ENCODE peak calls at places on chromosome 7, in four cellular contexts. One of them, this sample, is unnamed. For H3K9me3, the result is how much of the 10 kb centered on the place peaks cover.

GRCh38 chr7:140275069-140275961 is 98.5 kb upstream of the KDM7A start:
- DNase-seq in IMR-90: no peak
- DNase-seq in tibial artery: peak
- DNase-seq in thyroid gland: no peak
- DNase-seq in this sample: no peak

GRCh38 chr7:22726345-22726848 is 603 bp upstream of the IL6 start:
- DNase-seq in IMR-90: peak
- DNase-seq in tibial artery: peak
- DNase-seq in thyroid gland: peak
- DNase-seq in this sample: peak

GRCh38 chr7:97064972-97065587 is 40.4 kb upstream of the DLX5 start:
- DNase-seq in IMR-90: peak
- DNase-seq in tibial artery: no peak
- DNase-seq in thyroid gland: peak
- DNase-seq in this sample: no peak

GRCh38 chr7:14191686-14192098 is 202.2 kb upstream of the ETV1 start:
- DNase-seq in IMR-90: peak
- DNase-seq in tibial artery: no peak
- DNase-seq in thyroid gland: no peak
- DNase-seq in this sample: no peak

GRCh38 chr7:516606-517456 is 2.8 kb downstream of the PDGFA start:
- DNase-seq in IMR-90: peak
- DNase-seq in tibial artery: peak
- DNase-seq in thyroid gland: peak
- DNase-seq in this sample: no peak

GRCh38 chr7:26429168-26429567 is 137.5 kb downstream of the SNX10 start:
- DNase-seq in IMR-90: no peak
- DNase-seq in tibial artery: no peak
- DNase-seq in thyroid gland: no peak
- DNase-seq in this sample: no peak

GRCh38 chr7:86926732-86927131 is 132.7 kb downstream of the ELAPOR2 start:
- DNase-seq in IMR-90: peak
- DNase-seq in tibial artery: no peak
- DNase-seq in thyroid gland: peak
- DNase-seq in this sample: peak

GRCh38 chr7:93231264-93231663 is 902 bp upstream of the VPS50 start:
- DNase-seq in IMR-90: no peak
- DNase-seq in tibial artery: no peak
- DNase-seq in thyroid gland: no peak
- DNase-seq in this sample: no peak

GRCh38 chr7:159211540-159212182 is 67.0 kb upstream of the VIPR2 start:
- DNase-seq in IMR-90: no peak
- DNase-seq in tibial artery: no peak
- DNase-seq in thyroid gland: no peak
- DNase-seq in this sample: no peak

GRCh38 chr7:148906707-148907498 is 22.8 kb upstream of the EZH2 start:
- DNase-seq in IMR-90: no peak
- DNase-seq in tibial artery: no peak
- DNase-seq in thyroid gland: no peak
- DNase-seq in this sample: no peak

GRCh38 chr7:13282377-13282980 is 595.0 kb downstream of the ARL4A start:
- DNase-seq in IMR-90: peak
- DNase-seq in tibial artery: no peak
- DNase-seq in thyroid gland: no peak
- DNase-seq in this sample: no peak

GRCh38 chr7:158631574-158632195 is 44.1 kb upstream of the PTPRN2 start:
- DNase-seq in IMR-90: no peak
- DNase-seq in tibial artery: no peak
- DNase-seq in thyroid gland: no peak
- DNase-seq in this sample: no peak

GRCh38 chr7:88306590-88307048 is at the start of gene STEAP4:
- DNase-seq in IMR-90: peak
- DNase-seq in tibial artery: peak
- DNase-seq in thyroid gland: peak
- DNase-seq in this sample: no peak

GRCh38 chr7:80611353-80611752 is 27.1 kb upstream of the CD36 start:
- DNase-seq in IMR-90: no peak
- DNase-seq in tibial artery: no peak
- DNase-seq in thyroid gland: no peak
- DNase-seq in this sample: no peak

GRCh38 chr7:142811154-142811737 is 40.5 kb downstream of the PRSS2 start:
- DNase-seq in IMR-90: peak
- DNase-seq in tibial artery: no peak
- DNase-seq in thyroid gland: no peak
- DNase-seq in this sample: no peak

DNA sequence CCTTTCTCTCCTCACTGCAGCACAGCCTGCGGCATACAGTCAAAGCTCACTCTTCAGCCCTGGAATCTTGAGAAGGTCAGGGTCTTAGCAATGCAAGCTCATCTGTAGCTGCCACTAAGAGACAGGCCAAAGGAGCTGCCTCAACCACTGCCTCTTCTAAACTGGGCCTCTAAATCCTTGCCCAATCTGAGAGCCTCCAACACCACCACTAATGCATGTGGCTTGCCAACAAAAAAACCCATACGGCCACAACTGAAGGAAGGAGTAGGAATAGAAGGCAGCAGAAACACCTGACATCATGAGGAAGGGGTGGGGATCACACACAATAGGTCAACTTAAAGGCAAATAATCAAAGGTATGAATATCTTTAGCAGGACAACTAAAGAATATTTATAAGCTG is 183.8 kb downstream of the SRPK2 start:
- DNase-seq in IMR-90: no peak
- DNase-seq in tibial artery: no peak
- DNase-seq in thyroid gland: no peak
- DNase-seq in this sample: no peak
- TF ChIP-seq CTCF in IMR-90: no peak
- TF ChIP-seq CTCF in tibial artery: no peak
- TF ChIP-seq CTCF in thyroid gland: no peak
- TF ChIP-seq CTCF in this sample: no peak

GRCh38 chr7:71132521-71133231 is 732 bp downstream of the GALNT17 start:
- DNase-seq in IMR-90: no peak
- DNase-seq in tibial artery: no peak
- DNase-seq in thyroid gland: peak
- DNase-seq in this sample: no peak
- H3K27ac ChIP-seq in IMR-90: no peak
- H3K27ac ChIP-seq in tibial artery: peak
- H3K27ac ChIP-seq in thyroid gland: no peak
- H3K27ac ChIP-seq in this sample: no peak

GRCh38 chr7:77339726-77340125 is 76.4 kb downstream of the GSAP start:
- DNase-seq in IMR-90: no peak
- DNase-seq in tibial artery: no peak
- DNase-seq in thyroid gland: no peak
- DNase-seq in this sample: no peak
- H3K9me3 ChIP-seq in IMR-90: under half
- H3K9me3 ChIP-seq in tibial artery: under half
- H3K9me3 ChIP-seq in thyroid gland: under half
- H3K9me3 ChIP-seq in this sample: under half

DNA sequence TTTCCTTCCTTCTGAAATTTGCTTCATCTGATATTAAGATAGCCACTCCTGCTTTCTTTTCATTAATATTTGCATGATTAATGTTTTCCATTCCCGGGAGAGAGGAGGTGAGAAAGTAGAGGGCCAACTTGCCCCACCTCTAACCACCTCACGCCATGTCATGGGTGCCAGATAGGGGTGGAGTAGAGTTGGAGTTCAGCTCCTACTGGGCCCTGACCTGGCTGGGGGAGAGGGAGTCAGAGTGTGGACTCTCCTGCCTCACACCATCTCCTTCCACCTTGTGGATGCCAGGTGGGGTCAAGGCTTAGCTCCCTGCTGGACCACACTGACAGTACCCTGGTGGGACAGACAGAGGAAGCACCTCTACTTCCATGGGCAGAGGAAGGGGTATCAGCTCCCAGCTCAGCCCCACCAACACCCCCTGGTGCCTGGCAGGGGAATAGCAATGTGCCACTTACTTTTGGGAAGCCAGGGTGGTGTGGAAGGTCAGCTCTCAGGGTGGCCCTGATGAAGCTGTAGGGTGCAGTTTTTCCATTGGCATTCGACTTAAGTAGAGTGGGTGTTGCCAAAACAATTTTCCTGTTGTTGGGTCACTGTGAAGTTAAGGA is 28.0 kb downstream of the CHST12 start:
- DNase-seq in IMR-90: no peak
- DNase-seq in tibial artery: no peak
- DNase-seq in thyroid gland: no peak
- DNase-seq in this sample: peak
- TF ChIP-seq CTCF in IMR-90: peak
- TF ChIP-seq CTCF in tibial artery: peak
- TF ChIP-seq CTCF in thyroid gland: no peak
- TF ChIP-seq CTCF in this sample: peak

GRCh38 chr7:25389489-25390106 is 161.3 kb upstream of the NPVF start:
- DNase-seq in IMR-90: peak
- DNase-seq in tibial artery: no peak
- DNase-seq in thyroid gland: no peak
- DNase-seq in this sample: no peak

GRCh38 chr7:25396661-25397060 is 168.4 kb upstream of the NPVF start:
- DNase-seq in IMR-90: no peak
- DNase-seq in tibial artery: no peak
- DNase-seq in thyroid gland: peak
- DNase-seq in this sample: no peak

GRCh38 chr7:25395976-25396375 is 167.7 kb upstream of the NPVF start:
- DNase-seq in IMR-90: no peak
- DNase-seq in tibial artery: no peak
- DNase-seq in thyroid gland: no peak
- DNase-seq in this sample: no peak

GRCh38 chr7:25391295-25391861 is 163.1 kb upstream of the NPVF start:
- DNase-seq in IMR-90: peak
- DNase-seq in tibial artery: no peak
- DNase-seq in thyroid gland: no peak
- DNase-seq in this sample: no peak

DNA sequence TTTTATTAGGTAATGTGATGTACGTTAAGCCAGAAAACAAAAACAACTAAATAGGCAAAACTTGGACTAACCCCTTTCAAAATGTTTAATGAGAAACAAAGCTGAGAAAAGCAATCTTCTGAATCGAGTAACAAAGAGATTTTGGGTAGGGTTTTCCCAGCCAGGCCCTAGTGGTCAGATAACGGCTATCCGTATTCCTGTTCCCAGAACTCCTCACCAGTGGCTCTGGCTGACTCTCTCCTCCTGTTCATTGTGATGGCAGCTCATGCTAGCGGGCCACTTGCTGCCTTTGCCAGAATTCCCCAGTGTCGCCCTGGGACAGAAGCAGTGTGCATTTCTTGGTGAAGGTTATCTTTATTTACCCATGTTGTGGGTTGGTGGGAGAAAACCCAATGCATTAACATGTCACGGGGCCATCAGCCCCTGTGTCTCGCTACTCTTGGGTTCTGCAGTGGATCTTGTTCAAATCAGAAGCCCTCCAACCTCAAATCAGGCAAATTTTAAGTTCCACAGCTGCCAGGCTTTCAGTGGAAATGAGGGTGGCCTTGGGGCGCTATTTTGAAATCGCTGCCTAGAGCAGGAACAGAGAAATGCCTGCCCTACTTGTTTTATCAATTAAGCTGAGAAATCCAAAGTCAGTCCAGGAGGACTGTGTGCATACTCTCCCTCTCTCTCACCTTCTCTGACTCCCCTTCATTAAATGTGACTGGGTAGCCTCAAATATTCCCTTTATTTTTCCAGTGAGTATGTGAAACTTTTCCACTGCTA is 164.5 kb upstream of the NPVF start:
- DNase-seq in IMR-90: no peak
- DNase-seq in tibial artery: no peak
- DNase-seq in thyroid gland: no peak
- DNase-seq in this sample: no peak
- H3K27ac ChIP-seq in IMR-90: no peak
- H3K27ac ChIP-seq in tibial artery: peak
- H3K27ac ChIP-seq in thyroid gland: no peak
- H3K27ac ChIP-seq in this sample: no peak